ENCODE peak calls at places on chromosomes 4 and X, in eight cellular contexts. N is upper lobe of left lung, O is IMR-90, E is spleen, Y is ovary, P is transverse colon, U is uterus, Q is stomach. B is an unnamed sample.

GRCh38 chr4:38752393-38752961 is 30.3 kb downstream of the TLR10 start:
- DNase-seq in N (no peak), O (peak; percentile 66), E (no peak), Y (no peak), P (no peak), U (no peak), Q (no peak), B (no peak)

GRCh38 chrX:50003927-50004326 is 81.5 kb downstream of the CLCN5 start:
- DNase-seq in N (no peak), O (peak; percentile 18), E (no peak), Y (no peak), P (no peak), U (no peak), Q (no peak), B (no peak)

GRCh38 chr4:21001490-21001889 is 301.2 kb downstream of the PACRGL start:
- DNase-seq in N (no peak), O (no peak), E (no peak), Y (no peak), P (no peak), U (no peak), Q (no peak), B (no peak)

GRCh38 chr4:133856736-133857355 is 344.7 kb downstream of the PABPC4L start:
- DNase-seq in N (no peak), O (peak; percentile 42), E (no peak), Y (no peak), P (no peak), U (no peak), Q (no peak), B (no peak)

GRCh38 chr4:186688150-186688943 is 35.3 kb downstream of the FAT1 start:
- DNase-seq in N (no peak), O (no peak), E (no peak), Y (no peak), P (no peak), U (no peak), Q (no peak), B (no peak)

GRCh38 chrX:143635915-143636314 is at the start of gene SLITRK4:
- DNase-seq in N (no peak), O (no peak), E (no peak), Y (no peak), P (no peak), U (no peak), Q (no peak), B (no peak)

GRCh38 chr4:22932326-22932725 is 239.6 kb downstream of the GBA3 start:
- DNase-seq in N (no peak), O (no peak), E (no peak), Y (no peak), P (peak; percentile 17), U (no peak), Q (peak; percentile 76), B (no peak)

GRCh38 chr4:176782794-176783193 is 9.9 kb downstream of the VEGFC start:
- DNase-seq in N (no peak), O (peak; percentile 54), E (no peak), Y (no peak), P (no peak), U (no peak), Q (no peak), B (no peak)

GRCh38 chr4:82138376-82138775 is 235.4 kb downstream of the HNRNPD start:
- DNase-seq in N (no peak), O (peak; percentile 0), E (no peak), Y (no peak), P (no peak), U (no peak), Q (no peak), B (no peak)

GRCh38 chr4:181004056-181004455 is 1239.1 kb upstream of the TENM3 start:
- DNase-seq in N (no peak), O (no peak), E (no peak), Y (no peak), P (no peak), U (no peak), Q (no peak), B (no peak)

GRCh38 chr4:123481034-123481433 is 84.4 kb downstream of the SPRY1 start:
- DNase-seq in N (no peak), O (peak; percentile 92), E (no peak), Y (no peak), P (no peak), U (no peak), Q (no peak), B (no peak)

GRCh38 chr4:122469457-122469856 is 12.9 kb upstream of the IL2 start:
- DNase-seq in N (no peak), O (no peak), E (no peak), Y (no peak), P (no peak), U (no peak), Q (no peak), B (no peak)

GRCh38 chr4:185213341-185213740 is 3.9 kb downstream of the SNX25 start:
- DNase-seq in N (no peak), O (no peak), E (no peak), Y (no peak), P (no peak), U (no peak), Q (no peak), B (no peak)

DNA sequence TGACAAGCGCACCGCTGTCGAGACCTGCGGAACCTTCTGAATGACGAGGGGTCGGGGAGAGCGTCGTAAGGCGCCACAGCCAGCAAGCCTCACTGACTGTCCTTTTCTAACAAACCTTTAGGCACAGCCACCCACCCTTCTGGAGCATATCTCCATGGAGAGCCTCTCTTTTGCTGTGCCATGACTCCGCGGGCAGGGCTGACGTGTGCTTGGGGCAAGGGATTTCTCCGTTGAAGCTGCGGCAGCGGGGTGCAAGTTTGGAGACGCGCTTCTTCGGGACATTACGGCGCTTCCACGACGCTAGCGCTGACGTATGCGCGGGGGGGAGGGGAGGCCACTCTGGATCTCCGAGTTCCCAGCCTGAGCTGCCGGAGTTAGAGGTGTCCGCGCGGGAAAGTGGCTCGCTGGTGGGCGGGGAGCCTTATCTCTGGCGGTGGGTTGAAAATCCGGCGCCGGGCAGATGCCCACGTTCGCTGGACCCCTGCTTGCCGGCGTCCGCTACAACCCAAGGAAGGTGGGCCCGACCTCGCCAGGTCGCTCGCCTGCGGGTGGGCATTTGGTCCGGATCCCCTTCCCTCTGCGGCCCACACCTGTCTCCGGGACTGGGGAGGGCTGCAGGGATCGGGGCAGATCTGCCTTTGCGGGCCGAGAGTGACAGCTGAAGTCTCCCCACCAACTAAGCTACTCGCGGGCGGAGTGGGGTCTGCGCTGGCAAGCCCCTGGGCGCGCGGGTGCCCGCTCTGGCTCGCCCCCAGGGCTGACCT is 540 bp upstream of the SLC10A7 start:
- DNase-seq in N (peak; percentile 95), O (peak; percentile 80), E (peak; percentile 96), Y (peak; percentile 94), P (peak; percentile 95), U (peak; percentile 91), Q (peak; percentile 93), B (peak; percentile 91)
- TF ChIP-seq POLR2A in N (peak; percentile 60), O (peak; percentile 19), E (peak; percentile 70), Y (peak; percentile 68), P (peak; percentile 73), U (peak; percentile 76), Q (no peak), B (peak; percentile 55)

DNA sequence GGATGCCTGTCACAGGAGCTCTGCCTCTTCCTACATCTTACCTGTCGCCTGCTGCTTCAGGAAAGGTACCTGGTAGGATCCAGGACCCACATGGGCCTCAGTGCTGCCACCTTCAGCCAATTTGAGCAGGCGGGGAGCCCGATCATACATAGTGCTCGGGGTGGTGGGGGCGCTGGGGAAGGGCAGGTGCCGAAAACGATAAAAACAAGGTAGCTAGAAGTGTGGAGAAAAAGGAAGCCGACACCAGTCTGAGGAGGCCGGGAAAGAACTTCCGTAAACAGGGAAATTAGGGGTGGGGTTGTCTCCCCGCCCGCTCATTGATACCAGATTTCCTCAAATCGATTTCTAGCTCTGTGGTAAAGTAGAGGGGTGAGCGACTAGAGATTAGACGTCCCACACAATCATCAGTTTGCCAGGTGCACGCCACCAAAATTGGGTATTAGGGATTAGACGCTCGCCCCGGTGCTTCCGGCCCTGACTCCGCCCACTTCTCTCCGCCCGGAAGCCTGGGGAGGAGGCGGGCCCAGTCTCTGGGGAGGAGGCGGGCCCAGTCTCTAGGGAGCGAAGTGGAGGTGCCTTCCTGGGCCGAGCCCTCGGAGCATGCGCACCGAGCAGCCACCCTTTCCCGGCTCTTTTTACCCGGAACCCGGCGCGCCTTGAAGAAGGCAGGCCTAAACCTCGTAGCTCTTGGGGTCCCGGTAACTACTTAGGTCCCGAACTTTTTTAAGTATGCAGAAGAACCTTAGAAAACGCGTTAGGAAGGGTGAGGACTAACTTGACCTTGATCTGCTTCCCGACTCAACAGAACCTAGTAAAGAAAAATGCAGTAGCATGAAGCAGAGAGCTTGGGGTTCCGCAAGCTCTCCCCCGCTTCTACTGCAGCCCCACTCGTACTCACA is at the start of gene STPG2:
- DNase-seq in N (peak; percentile 94), O (peak; percentile 81), E (peak; percentile 99), Y (peak; percentile 85), P (peak; percentile 96), U (peak; percentile 87), Q (peak; percentile 95), B (peak; percentile 95)
- TF ChIP-seq POLR2A in N (no peak), O (peak; percentile 29), E (peak; percentile 16), Y (peak; percentile 53), P (peak; percentile 62), U (peak; percentile 55), Q (no peak), B (peak; percentile 81)

DNA sequence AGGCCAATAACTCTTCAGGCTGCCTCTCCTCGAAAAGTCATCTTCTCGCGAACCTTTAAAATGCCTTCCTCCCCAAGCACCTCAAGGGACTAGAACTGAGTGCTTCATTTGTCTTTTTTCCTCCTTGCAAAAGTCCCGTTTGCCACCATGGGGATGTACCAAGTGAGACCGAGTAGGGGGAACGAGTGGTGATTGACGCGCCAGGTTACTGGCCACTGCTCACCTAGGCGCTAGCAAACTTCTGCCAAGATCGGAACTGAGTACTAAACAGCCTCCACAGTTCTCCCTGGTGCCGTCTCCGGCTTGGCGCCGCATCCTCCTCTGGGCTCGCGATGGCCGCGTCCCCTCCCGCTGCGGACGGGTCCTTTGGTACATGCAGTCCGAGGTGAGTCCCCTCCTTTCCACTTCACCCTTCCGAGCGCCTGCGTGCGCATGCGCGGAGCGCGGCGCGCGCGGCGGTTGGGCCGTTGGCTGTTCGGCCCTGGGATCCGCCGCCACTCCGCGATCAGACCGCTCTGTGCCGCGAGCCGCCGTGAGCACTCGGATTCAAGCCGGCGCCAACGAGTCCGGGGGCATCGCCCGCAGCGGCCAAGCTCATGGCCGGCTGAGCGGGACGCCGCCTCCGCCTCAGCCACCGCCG is at the start of gene CDK16:
- DNase-seq in N (peak; percentile 95), O (peak; percentile 84), E (peak; percentile 96), Y (peak; percentile 83), P (peak; percentile 86), U (peak; percentile 85), Q (peak; percentile 79), B (peak; percentile 90)
- TF ChIP-seq POLR2A in N (peak; percentile 90), O (peak; percentile 89), E (peak; percentile 76), Y (peak; percentile 84), P (peak; percentile 86), U (peak; percentile 94), Q (no peak), B (peak; percentile 91)

GRCh38 chr4:518569-519083 is 19.6 kb downstream of the PIGG start:
- DNase-seq in N (no peak), O (no peak), E (peak; percentile 34), Y (no peak), P (no peak), U (no peak), Q (no peak), B (no peak)

GRCh38 chr4:517806-518070 is 18.7 kb downstream of the PIGG start:
- DNase-seq in N (no peak), O (no peak), E (no peak), Y (no peak), P (no peak), U (no peak), Q (no peak), B (no peak)

GRCh38 chr4:519203-519651 is 20.2 kb downstream of the PIGG start:
- DNase-seq in N (peak; percentile 60), O (no peak), E (peak; percentile 58), Y (no peak), P (no peak), U (no peak), Q (no peak), B (no peak)

GRCh38 chr4:515251-515650 is 16.2 kb downstream of the PIGG start:
- DNase-seq in N (no peak), O (no peak), E (peak; percentile 47), Y (no peak), P (no peak), U (no peak), Q (no peak), B (no peak)

GRCh38 chr4:517061-517805 is 18.2 kb downstream of the PIGG start:
- DNase-seq in N (no peak), O (no peak), E (no peak), Y (no peak), P (no peak), U (no peak), Q (no peak), B (no peak)
- TF ChIP-seq POLR2A in N (no peak), O (no peak), E (no peak), Y (no peak), P (no peak), U (no peak), Q (no peak), B (no peak)

B was measured in erythroblast.